ENCODE peak calls at places on chromosome 16, in ten cellular contexts. One of them, this sample, is unnamed.

GRCh38 chr16:1537763-1538289 is 4.4 kb downstream of the TMEM204 start:
- DNase-seq in uterus: no peak
- DNase-seq in tibial nerve: no peak
- DNase-seq in testis: no peak
- DNase-seq in HCT116: no peak
- DNase-seq in ovary: no peak
- DNase-seq in IMR-90: no peak
- DNase-seq in colonic mucosa: no peak
- DNase-seq in esophagus squamous epithelium: no peak
- DNase-seq in psoas muscle: no peak
- DNase-seq in this sample: no peak

GRCh38 chr16:974001-974601 is 3.3 kb upstream of the LMF1 start:
- DNase-seq in uterus: no peak
- DNase-seq in tibial nerve: no peak
- DNase-seq in testis: no peak
- DNase-seq in HCT116: no peak
- DNase-seq in ovary: no peak
- DNase-seq in IMR-90: no peak
- DNase-seq in colonic mucosa: no peak
- DNase-seq in esophagus squamous epithelium: no peak
- DNase-seq in psoas muscle: no peak
- DNase-seq in this sample: no peak

GRCh38 chr16:74888227-74888862 is 96.6 kb downstream of the WDR59 start:
- DNase-seq in uterus: no peak
- DNase-seq in tibial nerve: no peak
- DNase-seq in testis: no peak
- DNase-seq in HCT116: no peak
- DNase-seq in ovary: no peak
- DNase-seq in IMR-90: no peak
- DNase-seq in colonic mucosa: no peak
- DNase-seq in esophagus squamous epithelium: no peak
- DNase-seq in psoas muscle: no peak
- DNase-seq in this sample: no peak

GRCh38 chr16:54489225-54489781 is 202.7 kb upstream of the IRX3 start:
- DNase-seq in uterus: no peak
- DNase-seq in tibial nerve: no peak
- DNase-seq in testis: no peak
- DNase-seq in HCT116: no peak
- DNase-seq in ovary: no peak
- DNase-seq in IMR-90: no peak
- DNase-seq in colonic mucosa: peak; percentile 68
- DNase-seq in esophagus squamous epithelium: no peak
- DNase-seq in psoas muscle: no peak
- DNase-seq in this sample: no peak

GRCh38 chr16:84044108-84044488 is 1.5 kb upstream of the SLC38A8 start:
- DNase-seq in uterus: no peak
- DNase-seq in tibial nerve: no peak
- DNase-seq in testis: no peak
- DNase-seq in HCT116: peak; percentile 41
- DNase-seq in ovary: no peak
- DNase-seq in IMR-90: peak; percentile 28
- DNase-seq in colonic mucosa: no peak
- DNase-seq in esophagus squamous epithelium: no peak
- DNase-seq in psoas muscle: no peak
- DNase-seq in this sample: peak; percentile 69

GRCh38 chr16:90031931-90032663 is 12.8 kb upstream of the DBNDD1 start:
- DNase-seq in uterus: no peak
- DNase-seq in tibial nerve: no peak
- DNase-seq in testis: no peak
- DNase-seq in HCT116: no peak
- DNase-seq in ovary: no peak
- DNase-seq in IMR-90: peak; percentile 48
- DNase-seq in colonic mucosa: no peak
- DNase-seq in esophagus squamous epithelium: no peak
- DNase-seq in psoas muscle: no peak
- DNase-seq in this sample: no peak

GRCh38 chr16:74291577-74292208 is 4.9 kb upstream of the PSMD7 start:
- DNase-seq in uterus: no peak
- DNase-seq in tibial nerve: no peak
- DNase-seq in testis: no peak
- DNase-seq in HCT116: no peak
- DNase-seq in ovary: no peak
- DNase-seq in IMR-90: peak; percentile 49
- DNase-seq in colonic mucosa: no peak
- DNase-seq in esophagus squamous epithelium: no peak
- DNase-seq in psoas muscle: no peak
- DNase-seq in this sample: no peak

GRCh38 chr16:54180421-54181359 is 105.9 kb downstream of the IRX3 start:
- DNase-seq in uterus: no peak
- DNase-seq in tibial nerve: no peak
- DNase-seq in testis: no peak
- DNase-seq in HCT116: no peak
- DNase-seq in ovary: no peak
- DNase-seq in IMR-90: no peak
- DNase-seq in colonic mucosa: no peak
- DNase-seq in esophagus squamous epithelium: no peak
- DNase-seq in psoas muscle: no peak
- DNase-seq in this sample: peak; percentile 80

GRCh38 chr16:85286970-85287814 is 174.9 kb upstream of the CIBAR2 start:
- DNase-seq in uterus: no peak
- DNase-seq in tibial nerve: peak; percentile 37
- DNase-seq in testis: no peak
- DNase-seq in HCT116: no peak
- DNase-seq in ovary: no peak
- DNase-seq in IMR-90: peak; percentile 65
- DNase-seq in colonic mucosa: no peak
- DNase-seq in esophagus squamous epithelium: no peak
- DNase-seq in psoas muscle: peak; percentile 78
- DNase-seq in this sample: no peak

GRCh38 chr16:15899538-15900100 is 11.2 kb upstream of the CEP20 start:
- DNase-seq in uterus: no peak
- DNase-seq in tibial nerve: no peak
- DNase-seq in testis: no peak
- DNase-seq in HCT116: peak; percentile 99
- DNase-seq in ovary: no peak
- DNase-seq in IMR-90: peak; percentile 89
- DNase-seq in colonic mucosa: peak; percentile 45
- DNase-seq in esophagus squamous epithelium: no peak
- DNase-seq in psoas muscle: no peak
- DNase-seq in this sample: peak; percentile 54

GRCh38 chr16:11085025-11085485 is 140.7 kb downstream of the CLEC16A start:
- DNase-seq in uterus: peak; percentile 79
- DNase-seq in tibial nerve: no peak
- DNase-seq in testis: no peak
- DNase-seq in HCT116: no peak
- DNase-seq in ovary: no peak
- DNase-seq in IMR-90: peak; percentile 47
- DNase-seq in colonic mucosa: no peak
- DNase-seq in esophagus squamous epithelium: no peak
- DNase-seq in psoas muscle: no peak
- DNase-seq in this sample: no peak

GRCh38 chr16:58556678-58557077 is 41.4 kb downstream of the SETD6 start:
- DNase-seq in uterus: no peak
- DNase-seq in tibial nerve: no peak
- DNase-seq in testis: no peak
- DNase-seq in HCT116: no peak
- DNase-seq in ovary: no peak
- DNase-seq in IMR-90: peak; percentile 43
- DNase-seq in colonic mucosa: no peak
- DNase-seq in esophagus squamous epithelium: no peak
- DNase-seq in psoas muscle: no peak
- DNase-seq in this sample: no peak

GRCh38 chr16:89410322-89410721 is 80.0 kb downstream of the ANKRD11 start:
- DNase-seq in uterus: no peak
- DNase-seq in tibial nerve: no peak
- DNase-seq in testis: no peak
- DNase-seq in HCT116: no peak
- DNase-seq in ovary: no peak
- DNase-seq in IMR-90: no peak
- DNase-seq in colonic mucosa: no peak
- DNase-seq in esophagus squamous epithelium: no peak
- DNase-seq in psoas muscle: no peak
- DNase-seq in this sample: no peak

GRCh38 chr16:49485663-49486062 is 112.1 kb downstream of the C16orf78 start:
- DNase-seq in uterus: no peak
- DNase-seq in tibial nerve: no peak
- DNase-seq in testis: no peak
- DNase-seq in HCT116: no peak
- DNase-seq in ovary: no peak
- DNase-seq in IMR-90: no peak
- DNase-seq in colonic mucosa: no peak
- DNase-seq in esophagus squamous epithelium: no peak
- DNase-seq in psoas muscle: no peak
- DNase-seq in this sample: no peak

GRCh38 chr16:86471896-86472295 is 38.4 kb upstream of the FOXF1 start:
- DNase-seq in uterus: no peak
- DNase-seq in tibial nerve: no peak
- DNase-seq in testis: no peak
- DNase-seq in HCT116: no peak
- DNase-seq in ovary: no peak
- DNase-seq in IMR-90: peak; percentile 55
- DNase-seq in colonic mucosa: no peak
- DNase-seq in esophagus squamous epithelium: no peak
- DNase-seq in psoas muscle: no peak
- DNase-seq in this sample: no peak
- H3K27me3 ChIP-seq in uterus: no peaks in the 10 kb centered on the region
- H3K27me3 ChIP-seq in tibial nerve: peaks cover 45% of the 10 kb centered on the region
- H3K27me3 ChIP-seq in testis: no peaks in the 10 kb centered on the region
- H3K27me3 ChIP-seq in HCT116: peaks cover 30% of the 10 kb centered on the region
- H3K27me3 ChIP-seq in ovary: no peaks in the 10 kb centered on the region
- H3K27me3 ChIP-seq in IMR-90: no peaks in the 10 kb centered on the region
- H3K27me3 ChIP-seq in colonic mucosa: no peaks in the 10 kb centered on the region
- H3K27me3 ChIP-seq in esophagus squamous epithelium: no peaks in the 10 kb centered on the region
- H3K27me3 ChIP-seq in psoas muscle: peaks cover 55% of the 10 kb centered on the region
- H3K27me3 ChIP-seq in this sample: no peaks in the 10 kb centered on the region

GRCh38 chr16:56268799-56269198 is 77.5 kb downstream of the GNAO1 start:
- DNase-seq in uterus: no peak
- DNase-seq in tibial nerve: no peak
- DNase-seq in testis: no peak
- DNase-seq in HCT116: no peak
- DNase-seq in ovary: no peak
- DNase-seq in IMR-90: no peak
- DNase-seq in colonic mucosa: no peak
- DNase-seq in esophagus squamous epithelium: no peak
- DNase-seq in psoas muscle: no peak
- DNase-seq in this sample: no peak
- H3K4me3 ChIP-seq in uterus: no peak overlapping the region
- H3K4me3 ChIP-seq in tibial nerve: no peak overlapping the region
- H3K4me3 ChIP-seq in testis: no peak overlapping the region
- H3K4me3 ChIP-seq in HCT116: no peak overlapping the region
- H3K4me3 ChIP-seq in ovary: no peak overlapping the region
- H3K4me3 ChIP-seq in IMR-90: no peak overlapping the region
- H3K4me3 ChIP-seq in colonic mucosa: no peak overlapping the region
- H3K4me3 ChIP-seq in esophagus squamous epithelium: no peak overlapping the region
- H3K4me3 ChIP-seq in psoas muscle: no peak overlapping the region
- H3K4me3 ChIP-seq in this sample: no peak overlapping the region

DNA sequence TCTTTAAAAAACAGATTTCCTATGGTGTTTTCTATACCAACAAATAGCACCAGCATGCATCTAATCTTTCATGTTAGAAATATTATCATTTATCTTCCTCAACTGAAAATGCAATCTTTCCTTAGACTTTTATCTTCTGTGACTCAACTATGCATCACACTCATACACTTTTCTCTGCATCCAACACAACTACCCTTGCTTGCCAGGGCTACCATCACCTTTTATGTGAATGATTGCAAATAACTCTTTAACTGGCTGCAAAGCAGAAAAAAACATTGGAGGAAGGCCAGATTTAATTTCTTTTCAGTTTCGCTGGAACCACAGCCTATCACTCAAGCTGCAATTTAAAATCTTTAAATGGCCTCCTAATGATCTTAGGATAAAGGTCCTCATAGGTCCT is 212.9 kb downstream of the CDH8 start:
- DNase-seq in uterus: no peak
- DNase-seq in tibial nerve: no peak
- DNase-seq in testis: no peak
- DNase-seq in HCT116: no peak
- DNase-seq in ovary: no peak
- DNase-seq in IMR-90: no peak
- DNase-seq in colonic mucosa: no peak
- DNase-seq in esophagus squamous epithelium: no peak
- DNase-seq in psoas muscle: no peak
- DNase-seq in this sample: no peak
- TF ChIP-seq CTCF in uterus: no peak
- TF ChIP-seq CTCF in tibial nerve: no peak
- TF ChIP-seq CTCF in testis: no peak
- TF ChIP-seq CTCF in HCT116: no peak
- TF ChIP-seq CTCF in ovary: no peak
- TF ChIP-seq CTCF in IMR-90: no peak
- TF ChIP-seq CTCF in colonic mucosa: no peak
- TF ChIP-seq CTCF in esophagus squamous epithelium: no peak
- TF ChIP-seq CTCF in psoas muscle: no peak
- TF ChIP-seq CTCF in this sample: no peak

GRCh38 chr16:8591451-8591850 is 1.1 kb upstream of the TMEM114 start:
- DNase-seq in uterus: no peak
- DNase-seq in tibial nerve: no peak
- DNase-seq in testis: no peak
- DNase-seq in HCT116: no peak
- DNase-seq in ovary: no peak
- DNase-seq in IMR-90: no peak
- DNase-seq in colonic mucosa: no peak
- DNase-seq in esophagus squamous epithelium: no peak
- DNase-seq in psoas muscle: no peak
- DNase-seq in this sample: no peak
- H3K27me3 ChIP-seq in uterus: peaks cover 6% of the 10 kb centered on the region
- H3K27me3 ChIP-seq in tibial nerve: peaks cover 55% of the 10 kb centered on the region
- H3K27me3 ChIP-seq in testis: no peaks in the 10 kb centered on the region
- H3K27me3 ChIP-seq in HCT116: peaks cover 5% of the 10 kb centered on the region
- H3K27me3 ChIP-seq in ovary: no peaks in the 10 kb centered on the region
- H3K27me3 ChIP-seq in IMR-90: peaks cover 30% of the 10 kb centered on the region
- H3K27me3 ChIP-seq in colonic mucosa: peaks cover 22% of the 10 kb centered on the region
- H3K27me3 ChIP-seq in esophagus squamous epithelium: peaks cover 17% of the 10 kb centered on the region
- H3K27me3 ChIP-seq in psoas muscle: peaks cover 57% of the 10 kb centered on the region
- H3K27me3 ChIP-seq in this sample: no peaks in the 10 kb centered on the region

This sample was measured in Caco-2.